ENCODE peak calls at places on chromosomes 3 and 15, in four cellular contexts. T is natural killer cell, Y is lower lobe of right lung, B is left lung. D is an unnamed sample.

GRCh38 chr3:185966655-185967054 is 28.8 kb upstream of the TRA2B start:
- DNase-seq in T (no peak), B (no peak), Y (no peak), D (no peak)

GRCh38 chr15:63287109-63287508 is 9.7 kb downstream of the APH1B start:
- DNase-seq in T (no peak), B (no peak), Y (no peak), D (no peak)

GRCh38 chr3:72441284-72441994 is 406.8 kb downstream of the SHQ1 start:
- DNase-seq in B (no peak), T (no peak), Y (no peak), D (no peak)

GRCh38 chr3:134326760-134327593 is 47.3 kb downstream of the AMOTL2 start:
- DNase-seq in Y (no peak), B (peak; percentile 31), T (no peak), D (peak; percentile 62)

GRCh38 chr3:143693506-143693905 is 154.8 kb downstream of the SLC9A9 start:
- DNase-seq in T (no peak), B (no peak), Y (no peak), D (no peak)

GRCh38 chr3:167615030-167615429 is 38.7 kb downstream of the WDR49 start:
- DNase-seq in B (no peak), T (no peak), Y (no peak), D (no peak)

GRCh38 chr3:71484452-71484851 is 99.1 kb downstream of the FOXP1 start:
- DNase-seq in T (no peak), Y (no peak), B (no peak), D (no peak)

GRCh38 chr3:193782280-193782654 is 189.3 kb downstream of the OPA1 start:
- DNase-seq in T (no peak), B (peak; percentile 46), Y (peak; percentile 57), D (no peak)

GRCh38 chr3:121295453-121295852 is 250.3 kb downstream of the POLQ start:
- DNase-seq in T (no peak), B (no peak), Y (no peak), D (no peak)

GRCh38 chr3:72950801-72951200 is 45.8 kb upstream of the PPP4R2 start:
- DNase-seq in T (no peak), Y (no peak), B (no peak), D (no peak)

GRCh38 chr3:188503647-188504046 is 349.7 kb downstream of the LPP start:
- DNase-seq in Y (no peak), B (no peak), T (no peak), D (no peak)

GRCh38 chr15:73928971-73929627 is 2.8 kb downstream of the LOXL1 start:
- DNase-seq in T (no peak), Y (peak; percentile 24), B (no peak), D (no peak)

GRCh38 chr3:147758786-147759185 is 349.6 kb downstream of the ZIC1 start:
- DNase-seq in T (no peak), B (no peak), Y (no peak), D (no peak)

GRCh38 chr15:72493220-72493619 is 19.1 kb downstream of the ARIH1 start:
- DNase-seq in T (no peak), Y (no peak), B (no peak), D (no peak)

GRCh38 chr3:153469162-153469561 is 307.1 kb downstream of the RAP2B start:
- DNase-seq in Y (no peak), T (no peak), B (no peak), D (no peak)

DNA sequence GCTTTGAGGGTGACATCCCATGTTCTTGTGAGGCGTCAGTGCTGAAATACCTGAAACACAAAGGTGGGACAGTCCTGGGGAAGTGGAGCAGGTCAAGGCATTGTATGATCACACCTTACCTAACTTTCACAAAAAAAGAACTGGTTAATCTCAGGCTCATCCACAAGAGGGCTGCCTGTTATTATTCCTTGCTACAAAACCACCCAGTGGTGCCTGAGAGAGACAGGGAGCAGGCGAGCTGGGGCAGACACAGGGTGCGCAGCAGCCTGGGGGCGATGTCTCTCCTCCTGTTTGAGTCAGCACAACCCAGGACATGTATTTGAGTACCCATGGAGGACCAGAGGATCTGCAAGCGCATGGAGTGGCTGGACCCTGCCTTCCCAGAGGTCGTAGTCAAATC is 316.8 kb upstream of the ATP10A start:
- DNase-seq in B (no peak), Y (no peak), T (no peak), D (no peak)
- TF ChIP-seq CTCF in B (no peak), Y (no peak), T (no peak), D (peak; percentile 65)

DNA sequence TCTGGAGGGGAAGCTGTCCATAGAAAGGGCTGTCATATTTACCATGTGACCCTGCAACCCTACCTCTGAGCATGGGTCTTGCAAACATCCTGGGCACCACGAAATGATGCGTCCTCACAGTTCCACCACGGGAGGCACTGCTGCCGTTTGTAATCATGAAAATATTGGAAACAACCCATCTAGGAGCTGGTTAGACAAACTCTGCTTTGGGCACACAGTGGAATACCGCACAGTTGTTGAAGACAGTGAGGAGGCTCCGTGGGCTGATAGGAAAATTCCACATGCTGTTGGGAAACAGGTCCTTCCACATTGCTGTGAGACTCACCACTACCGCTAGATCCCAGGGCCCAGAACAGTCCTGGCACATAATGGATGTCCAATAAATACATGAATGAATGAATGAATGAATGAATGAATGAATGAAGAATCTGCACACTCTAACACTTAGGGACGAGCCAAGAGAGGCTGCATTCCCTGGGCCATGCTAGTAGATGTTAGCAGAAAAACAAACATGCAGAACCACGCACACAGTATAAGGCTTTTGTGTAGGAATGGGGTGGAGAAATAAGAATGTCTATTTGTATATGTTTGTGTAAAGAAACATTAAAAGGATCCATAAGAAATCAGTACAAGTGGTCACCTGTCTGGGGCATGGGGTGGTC is 40.6 kb downstream of the TPRA1 start:
- DNase-seq in Y (no peak), B (no peak), T (no peak), D (no peak)
- TF ChIP-seq CTCF in Y (no peak), B (no peak), T (no peak), D (no peak)

DNA sequence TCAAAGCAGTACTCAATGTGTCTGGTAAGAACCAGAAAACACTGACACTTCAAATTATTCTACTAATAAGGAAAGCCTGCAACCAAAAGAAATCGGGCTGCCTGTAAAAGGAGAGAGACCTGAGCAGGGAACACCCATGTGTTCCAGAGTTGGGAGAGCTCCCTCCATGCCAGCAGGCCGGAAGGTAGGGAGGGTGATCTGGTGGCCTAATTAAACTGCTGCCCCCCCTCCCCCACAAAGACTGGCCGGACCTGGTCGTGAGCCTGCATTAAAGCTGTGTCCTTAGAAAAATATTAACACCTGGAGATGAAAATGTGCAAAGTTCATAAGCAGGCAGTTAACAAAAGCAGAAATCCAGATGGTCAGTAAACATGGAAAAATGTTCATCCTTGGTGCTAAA is 170.6 kb upstream of the BHLHE40 start:
- DNase-seq in B (no peak), T (no peak), Y (no peak), D (no peak)
- TF ChIP-seq CTCF in B (no peak), T (no peak), Y (no peak), D (no peak)

GRCh38 chr3:34277110-34277509 is 478.7 kb downstream of the PDCD6IP start:
- DNase-seq in B (no peak), T (no peak), Y (no peak), D (no peak)
- TF ChIP-seq CTCF in B (no peak), T (no peak), Y (no peak), D (no peak)